ENCODE peak calls at places on chromosomes 5 and 9, in four cellular contexts. Z is kidney epithelial cell, A is suprapubic skin, W is SJSA1. I is an unnamed sample. For H3K36me3, the result is how much of the 10 kb centered on the place peaks cover.

GRCh38 chr5:75510417-75510835 is 1.0 kb downstream of the CERT1 start:
- DNase-seq in W (peak), Z (no peak), A (no peak), I (no peak)

GRCh38 chr9:129495422-129496186 is 125.3 kb downstream of the C9orf50 start:
- DNase-seq in Z (no peak), A (peak), W (peak), I (peak)

GRCh38 chr5:142141463-142141862 is 32.9 kb downstream of the NDFIP1 start:
- DNase-seq in A (no peak), Z (no peak), W (no peak), I (no peak)

GRCh38 chr5:181258576-181258975 is 2.4 kb downstream of the TRIM52 start:
- DNase-seq in Z (no peak), A (no peak), W (no peak), I (no peak)

GRCh38 chr5:132455614-132456115 is 34.9 kb downstream of the IRF1 start:
- DNase-seq in Z (no peak), W (no peak), A (no peak), I (no peak)

GRCh38 chr9:128921881-128922763 is 1.3 kb downstream of the PHYHD1 start:
- DNase-seq in A (no peak), Z (no peak), W (no peak), I (no peak)

GRCh38 chr5:95731571-95732554 is 727 bp downstream of the RHOBTB3 start:
- DNase-seq in Z (no peak), A (peak), W (peak), I (peak)

GRCh38 chr9:93236541-93237206 is 52.7 kb downstream of the WNK2 start:
- DNase-seq in W (no peak), A (no peak), Z (no peak), I (no peak)

GRCh38 chr5:58317808-58318207 is 142.1 kb downstream of the PLK2 start:
- DNase-seq in A (no peak), Z (no peak), W (no peak), I (no peak)

GRCh38 chr5:1199649-1200494 is 1.5 kb upstream of the SLC6A19 start:
- DNase-seq in Z (no peak), A (no peak), W (no peak), I (peak)

GRCh38 chr9:469672-470040 is 255.0 kb downstream of the DOCK8 start:
- DNase-seq in Z (no peak), A (no peak), W (no peak), I (peak)

GRCh38 chr5:143349127-143349526 is 54.4 kb downstream of the NR3C1 start:
- DNase-seq in W (no peak), A (no peak), Z (no peak), I (no peak)

GRCh38 chr5:132251220-132251725 is 6.2 kb upstream of the PDLIM4 start:
- DNase-seq in W (no peak), A (peak), Z (no peak), I (peak)

GRCh38 chr5:73460133-73460532 is 11.6 kb upstream of the FOXD1 start:
- DNase-seq in Z (no peak), W (no peak), A (no peak), I (no peak)

GRCh38 chr5:148443998-148444397 is 60.2 kb downstream of the FBXO38 start:
- DNase-seq in Z (peak), A (no peak), W (peak), I (no peak)

GRCh38 chr5:179699640-179700298 is 1.0 kb downstream of the CANX start:
- DNase-seq in W (no peak), A (peak), Z (no peak), I (no peak)

GRCh38 chr9:78097541-78097940 is 65.9 kb upstream of the GNAQ start:
- DNase-seq in W (no peak), A (no peak), Z (no peak), I (no peak)

GRCh38 chr9:94086961-94087360 is 2.7 kb downstream of the PTPDC1 start:
- DNase-seq in W (no peak), A (no peak), Z (no peak), I (no peak)

GRCh38 chr5:56525117-56525516 is 290.2 kb upstream of the MAP3K1 start:
- DNase-seq in A (no peak), Z (no peak), W (no peak), I (peak)

GRCh38 chr5:145574889-145575573 is 260.1 kb downstream of the PRELID2 start:
- DNase-seq in W (no peak), A (no peak), Z (no peak), I (no peak)

GRCh38 chr5:57032151-57032551 is 80.2 kb upstream of the MIER3 start:
- DNase-seq in Z (no peak), W (no peak), A (no peak), I (no peak)

GRCh38 chr5:176844706-176845391 is 34.5 kb downstream of the UNC5A start:
- DNase-seq in Z (no peak), A (no peak), W (no peak), I (no peak)

GRCh38 chr9:37412431-37413151 is 9.9 kb upstream of the GRHPR start:
- DNase-seq in A (no peak), Z (peak), W (no peak), I (no peak)

GRCh38 chr9:122190597-122191381 is 31.1 kb downstream of the MORN5 start:
- DNase-seq in W (no peak), Z (no peak), A (no peak), I (no peak)

GRCh38 chr9:110426052-110426709 is 88.5 kb upstream of the TXNDC8 start:
- DNase-seq in W (no peak), Z (no peak), A (no peak), I (no peak)

GRCh38 chr9:133714606-133715294 is 23.4 kb downstream of the SARDH start:
- DNase-seq in W (peak), A (peak), Z (no peak), I (peak)

GRCh38 chr5:56298329-56298962 is 65.3 kb upstream of the ANKRD55 start:
- DNase-seq in Z (no peak), A (no peak), W (no peak), I (no peak)

GRCh38 chr5:1875843-1876671 is 6.7 kb downstream of the IRX4 start:
- DNase-seq in W (no peak), Z (no peak), A (no peak), I (no peak)

GRCh38 chr9:98990181-98990870 is 46.6 kb downstream of the COL15A1 start:
- DNase-seq in Z (no peak), W (no peak), A (no peak), I (no peak)

GRCh38 chr9:132651259-132651658 is 18.5 kb downstream of the DDX31 start:
- DNase-seq in Z (no peak), A (no peak), W (peak), I (no peak)

GRCh38 chr5:113017891-113018635 is 41.5 kb downstream of the DCP2 start:
- DNase-seq in A (no peak), Z (no peak), W (no peak), I (no peak)

GRCh38 chr5:176671890-176672615 is 24.8 kb downstream of the TSPAN17 start:
- DNase-seq in Z (no peak), A (no peak), W (no peak), I (no peak)

GRCh38 chr5:133565993-133566392 is 46.3 kb downstream of the FSTL4 start:
- DNase-seq in Z (peak), A (no peak), W (no peak), I (no peak)

GRCh38 chr9:94018628-94019027 is 63.5 kb upstream of the BARX1 start:
- DNase-seq in W (no peak), Z (peak), A (no peak), I (no peak)

GRCh38 chr5:53934126-53934856 is 373.9 kb downstream of the NDUFS4 start:
- DNase-seq in W (no peak), A (no peak), Z (no peak), I (no peak)

GRCh38 chr5:179680780-179681411 is at the start of gene CBY3:
- DNase-seq in W (no peak), Z (no peak), A (no peak), I (no peak)

GRCh38 chr9:122128007-122128406 is 31.6 kb downstream of the NDUFA8 start:
- DNase-seq in A (no peak), Z (no peak), W (no peak), I (no peak)

GRCh38 chr5:35214051-35214450 is 16.2 kb downstream of the PRLR start:
- DNase-seq in W (no peak), A (no peak), Z (no peak), I (no peak)

GRCh38 chr9:105969672-105970071 is 275.3 kb downstream of the TMEM38B start:
- DNase-seq in A (no peak), Z (no peak), W (no peak), I (no peak)

GRCh38 chr5:73214921-73215490 is 42.0 kb downstream of the TMEM174 start:
- DNase-seq in W (no peak), A (no peak), Z (no peak), I (no peak)

DNA sequence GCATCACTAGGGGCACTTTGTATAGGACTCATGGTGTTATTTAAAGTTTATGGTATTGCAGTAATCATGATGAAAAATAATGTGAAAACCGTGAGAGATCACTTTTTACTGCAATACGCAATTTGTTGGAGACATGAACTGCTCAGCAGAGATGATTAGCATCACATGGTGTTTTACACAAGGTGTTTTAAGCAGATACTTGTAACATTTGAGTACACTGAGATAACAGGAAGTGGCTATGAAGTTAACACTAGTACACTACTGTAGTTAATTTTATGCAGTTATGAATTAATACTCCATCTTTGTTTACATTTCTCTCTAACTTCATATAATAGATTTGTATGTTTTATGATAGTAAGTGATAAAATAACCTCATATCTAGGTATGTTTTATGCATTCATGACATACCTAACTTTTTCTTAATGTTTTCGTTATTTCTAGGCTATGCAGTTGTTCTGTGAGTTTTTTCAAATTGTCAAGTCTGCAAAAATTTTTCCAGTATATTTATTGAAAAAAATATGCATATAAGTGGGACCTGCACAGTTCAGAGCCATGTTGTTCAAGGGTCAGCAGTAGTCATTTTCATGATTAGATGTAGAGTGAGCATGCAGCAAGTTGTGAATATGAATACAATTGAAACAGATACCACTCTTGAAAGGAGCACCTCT is 13.0 kb downstream of the SUB1 start:
- DNase-seq in W (no peak), A (no peak), Z (no peak), I (no peak)
- H3K36me3 ChIP-seq in W (half or more), A (half or more), Z (under half), I (half or more)

GRCh38 chr9:85944672-85945071 is 3.7 kb downstream of the NAA35 start:
- DNase-seq in W (no peak), A (no peak), Z (no peak), I (no peak)
- H3K36me3 ChIP-seq in W (under half), A (under half), Z (under half), I (half or more)

GRCh38 chr5:134835623-134836022 is 10.1 kb upstream of the C5orf24 start:
- DNase-seq in A (no peak), Z (no peak), W (no peak), I (no peak)
- H3K36me3 ChIP-seq in A (half or more), Z (under half), W (half or more), I (half or more)

GRCh38 chr9:124879226-124879625 is 17.3 kb downstream of the ARPC5L start:
- DNase-seq in Z (no peak), W (no peak), A (no peak), I (no peak)
- H3K36me3 ChIP-seq in Z (under half), W (half or more), A (half or more), I (half or more)

GRCh38 chr9:35075358-35075757 is 2.9 kb upstream of the VCP start:
- DNase-seq in A (no peak), W (no peak), Z (no peak), I (no peak)

GRCh38 chr9:35072461-35073275 is at the start of gene VCP:
- DNase-seq in W (peak), Z (peak), A (peak), I (peak)

GRCh38 chr9:35074791-35075190 is 2.4 kb upstream of the VCP start:
- DNase-seq in W (no peak), Z (no peak), A (no peak), I (no peak)

GRCh38 chr9:35073276-35073607 is 817 bp upstream of the VCP start:
- DNase-seq in A (no peak), W (no peak), Z (no peak), I (no peak)

DNA sequence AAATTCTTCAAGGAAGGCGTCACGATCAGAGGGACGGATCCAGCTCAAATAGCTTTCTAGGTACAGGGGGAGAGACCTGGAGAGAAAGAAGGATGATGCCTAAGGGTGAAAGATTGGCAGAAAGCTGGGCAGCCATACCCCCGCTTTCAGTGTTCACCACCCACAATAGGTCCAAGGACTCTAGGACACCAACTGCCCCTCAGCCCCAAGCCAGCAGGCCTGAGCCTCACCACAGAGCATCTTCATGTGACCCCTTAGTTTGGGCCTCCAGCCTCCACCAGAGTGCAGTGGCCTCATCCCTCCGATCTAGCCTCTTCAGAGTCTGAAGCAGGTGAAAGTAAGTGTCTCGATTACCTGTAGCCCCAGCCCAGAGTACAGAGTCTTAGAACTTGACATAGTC is 1.7 kb upstream of the VCP start:
- DNase-seq in A (no peak), W (no peak), Z (no peak), I (no peak)
- H3K36me3 ChIP-seq in A (under half), W (under half), Z (under half), I (half or more)

GRCh38 chr5:78719504-78720233 is 71.1 kb upstream of the LHFPL2 start:
- DNase-seq in W (no peak), Z (no peak), A (no peak), I (no peak)

GRCh38 chr5:78718185-78718584 is 69.6 kb upstream of the LHFPL2 start:
- DNase-seq in Z (no peak), A (no peak), W (no peak), I (no peak)

GRCh38 chr5:78720234-78720985 is 71.8 kb upstream of the LHFPL2 start:
- DNase-seq in A (no peak), W (no peak), Z (no peak), I (no peak)

GRCh38 chr5:78717674-78718073 is 69.1 kb upstream of the LHFPL2 start:
- DNase-seq in W (peak), A (no peak), Z (no peak), I (no peak)

DNA sequence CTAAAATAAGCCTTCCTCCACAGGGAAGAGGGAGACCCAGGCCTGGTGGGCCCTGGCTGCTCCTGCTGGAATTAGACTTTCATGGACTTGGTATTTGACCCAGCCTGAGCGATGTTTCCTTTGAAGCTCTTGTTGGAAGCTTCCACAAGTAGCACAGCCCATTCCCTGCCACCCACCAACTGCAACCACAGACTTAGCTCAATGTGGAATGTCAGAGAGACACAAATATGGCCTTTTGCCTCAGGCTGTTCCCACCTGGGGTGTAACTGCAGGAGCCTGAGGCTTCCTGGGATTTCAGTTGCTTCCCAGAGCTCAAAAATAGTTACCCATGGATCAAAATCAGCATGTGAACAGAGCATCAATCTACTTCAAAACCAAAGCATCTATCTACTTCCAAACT is 70.3 kb upstream of the LHFPL2 start:
- DNase-seq in A (no peak), W (peak), Z (no peak), I (no peak)
- H3K36me3 ChIP-seq in A (under half), W (under half), Z (under half), I (under half)